ENCODE peak calls at places on chromosome 17, in eight cellular contexts. V is GM23248, O is NCI-H2171 treated with DMSO at 0.1 percent for 48 hours, K is thoracic aorta, W is skeletal muscle cell, Y is myocyte, D is fibroblast of the aortic adventitia, B is iPS DF 19.7. M is an unnamed sample.

GRCh38 chr17:71484546-71484945 is 636.3 kb upstream of the SOX9 start:
- DNase-seq in V (no peak), O (no peak), K (no peak), W (no peak), Y (no peak), D (no peak), B (no peak), M (peak)

GRCh38 chr17:9928601-9929341 is 23.7 kb upstream of the RCVRN start:
- DNase-seq in V (peak), O (peak), K (no peak), W (peak), Y (peak), D (peak), B (peak), M (peak)

GRCh38 chr17:66567234-66568170 is 265.1 kb downstream of the PRKCA start:
- DNase-seq in V (peak), O (peak), K (peak), W (no peak), Y (peak), D (peak), B (peak), M (peak)

GRCh38 chr17:29125651-29126050 is 54.5 kb downstream of the MYO18A start:
- DNase-seq in V (no peak), O (no peak), K (no peak), W (no peak), Y (no peak), D (no peak), B (no peak), M (no peak)

GRCh38 chr17:55266051-55266957 is 1.5 kb downstream of the HLF start:
- DNase-seq in V (peak), O (no peak), K (no peak), W (no peak), Y (no peak), D (no peak), B (peak), M (no peak)

GRCh38 chr17:19260958-19261357 is 23.8 kb downstream of the EPN2 start:
- DNase-seq in V (peak), O (peak), K (no peak), W (no peak), Y (no peak), D (no peak), B (no peak), M (no peak)

GRCh38 chr17:66191607-66192377 is at the start of gene CEP112:
- DNase-seq in V (peak), O (peak), K (peak), W (peak), Y (peak), D (peak), B (peak), M (peak)

GRCh38 chr17:6110592-6110991 is 40.4 kb downstream of the WSCD1 start:
- DNase-seq in V (no peak), O (no peak), K (no peak), W (no peak), Y (no peak), D (no peak), B (no peak), M (no peak)

GRCh38 chr17:39092672-39093250 is 58.7 kb downstream of the PLXDC1 start:
- DNase-seq in V (no peak), O (no peak), K (no peak), W (no peak), Y (no peak), D (no peak), B (no peak), M (no peak)

GRCh38 chr17:72393553-72393952 is 272.7 kb downstream of the SOX9 start:
- DNase-seq in V (peak), O (no peak), K (no peak), W (no peak), Y (peak), D (peak), B (no peak), M (peak)

M was measured in AG10803.